ENCODE peak calls at places on chromosome 16, in seven cellular contexts. One of them, this sample, is unnamed. For H3K36me3, the result is how much of the 10 kb centered on the place peaks cover.

GRCh38 chr16:49213594-49213993 is 68.0 kb downstream of the CBLN1 start:
- DNase-seq in fibroblast of lung: no peak
- DNase-seq in cardiac muscle cell: no peak
- DNase-seq in brain microvascular endothelial cell: no peak
- DNase-seq in heart right ventricle: no peak
- DNase-seq in suprapubic skin: no peak
- DNase-seq in tibial nerve: no peak
- DNase-seq in this sample: no peak

GRCh38 chr16:78756189-78756661 is 656.8 kb downstream of the WWOX start:
- DNase-seq in tibial nerve: no peak
- DNase-seq in brain microvascular endothelial cell: no peak
- DNase-seq in suprapubic skin: no peak
- DNase-seq in fibroblast of lung: no peak
- DNase-seq in heart right ventricle: no peak
- DNase-seq in cardiac muscle cell: no peak
- DNase-seq in this sample: no peak

GRCh38 chr16:10171225-10171624 is 11.0 kb downstream of the GRIN2A start:
- DNase-seq in fibroblast of lung: peak
- DNase-seq in cardiac muscle cell: no peak
- DNase-seq in brain microvascular endothelial cell: no peak
- DNase-seq in heart right ventricle: no peak
- DNase-seq in suprapubic skin: no peak
- DNase-seq in tibial nerve: no peak
- DNase-seq in this sample: no peak

GRCh38 chr16:25713785-25714570 is 22.2 kb downstream of the HS3ST4 start:
- DNase-seq in brain microvascular endothelial cell: no peak
- DNase-seq in fibroblast of lung: no peak
- DNase-seq in heart right ventricle: no peak
- DNase-seq in tibial nerve: no peak
- DNase-seq in cardiac muscle cell: no peak
- DNase-seq in suprapubic skin: no peak
- DNase-seq in this sample: peak

GRCh38 chr16:50603206-50604064 is 55.2 kb downstream of the NKD1 start:
- DNase-seq in heart right ventricle: no peak
- DNase-seq in suprapubic skin: no peak
- DNase-seq in tibial nerve: no peak
- DNase-seq in brain microvascular endothelial cell: peak
- DNase-seq in cardiac muscle cell: no peak
- DNase-seq in fibroblast of lung: peak
- DNase-seq in this sample: peak

GRCh38 chr16:31182391-31182790 is 2.5 kb downstream of the FUS start:
- DNase-seq in cardiac muscle cell: no peak
- DNase-seq in tibial nerve: no peak
- DNase-seq in brain microvascular endothelial cell: no peak
- DNase-seq in suprapubic skin: no peak
- DNase-seq in heart right ventricle: no peak
- DNase-seq in fibroblast of lung: no peak
- DNase-seq in this sample: no peak

GRCh38 chr16:68355447-68356248 is 44.8 kb downstream of the PRMT7 start:
- DNase-seq in cardiac muscle cell: no peak
- DNase-seq in suprapubic skin: no peak
- DNase-seq in tibial nerve: no peak
- DNase-seq in heart right ventricle: no peak
- DNase-seq in fibroblast of lung: no peak
- DNase-seq in brain microvascular endothelial cell: no peak
- DNase-seq in this sample: peak

GRCh38 chr16:73028721-73029361 is 19.1 kb downstream of the ZFHX3 start:
- DNase-seq in heart right ventricle: no peak
- DNase-seq in tibial nerve: no peak
- DNase-seq in brain microvascular endothelial cell: no peak
- DNase-seq in cardiac muscle cell: no peak
- DNase-seq in fibroblast of lung: no peak
- DNase-seq in suprapubic skin: no peak
- DNase-seq in this sample: no peak

GRCh38 chr16:56451753-56452689 is 667 bp downstream of the OGFOD1 start:
- DNase-seq in heart right ventricle: no peak
- DNase-seq in brain microvascular endothelial cell: peak
- DNase-seq in fibroblast of lung: peak
- DNase-seq in tibial nerve: no peak
- DNase-seq in suprapubic skin: no peak
- DNase-seq in cardiac muscle cell: peak
- DNase-seq in this sample: peak

GRCh38 chr16:73433493-73434307 is 385.8 kb upstream of the ZFHX3 start:
- DNase-seq in tibial nerve: no peak
- DNase-seq in suprapubic skin: no peak
- DNase-seq in fibroblast of lung: no peak
- DNase-seq in brain microvascular endothelial cell: no peak
- DNase-seq in heart right ventricle: no peak
- DNase-seq in cardiac muscle cell: peak
- DNase-seq in this sample: no peak

GRCh38 chr16:7038475-7038874 is 294.2 kb upstream of the RBFOX1 start:
- DNase-seq in cardiac muscle cell: no peak
- DNase-seq in heart right ventricle: no peak
- DNase-seq in brain microvascular endothelial cell: no peak
- DNase-seq in tibial nerve: no peak
- DNase-seq in suprapubic skin: no peak
- DNase-seq in fibroblast of lung: no peak
- DNase-seq in this sample: no peak

GRCh38 chr16:76035689-76036088 is 241.5 kb upstream of the CNTNAP4 start:
- DNase-seq in cardiac muscle cell: no peak
- DNase-seq in heart right ventricle: no peak
- DNase-seq in fibroblast of lung: no peak
- DNase-seq in tibial nerve: no peak
- DNase-seq in brain microvascular endothelial cell: no peak
- DNase-seq in suprapubic skin: no peak
- DNase-seq in this sample: no peak

GRCh38 chr16:57276596-57276995 is 7.9 kb downstream of the PLLP start:
- DNase-seq in cardiac muscle cell: no peak
- DNase-seq in fibroblast of lung: no peak
- DNase-seq in suprapubic skin: peak
- DNase-seq in heart right ventricle: no peak
- DNase-seq in tibial nerve: no peak
- DNase-seq in brain microvascular endothelial cell: no peak
- DNase-seq in this sample: no peak

GRCh38 chr16:9449597-9449996 is 358.2 kb downstream of the HAPSTR1 start:
- DNase-seq in suprapubic skin: no peak
- DNase-seq in cardiac muscle cell: no peak
- DNase-seq in fibroblast of lung: no peak
- DNase-seq in heart right ventricle: no peak
- DNase-seq in tibial nerve: no peak
- DNase-seq in brain microvascular endothelial cell: no peak
- DNase-seq in this sample: no peak

GRCh38 chr16:51154271-51155171 is 3.5 kb upstream of the SALL1 start:
- DNase-seq in heart right ventricle: no peak
- DNase-seq in cardiac muscle cell: peak
- DNase-seq in brain microvascular endothelial cell: no peak
- DNase-seq in tibial nerve: no peak
- DNase-seq in fibroblast of lung: peak
- DNase-seq in suprapubic skin: no peak
- DNase-seq in this sample: no peak

GRCh38 chr16:31715915-31716314 is 157.7 kb upstream of the ZNF267 start:
- DNase-seq in tibial nerve: no peak
- DNase-seq in fibroblast of lung: no peak
- DNase-seq in heart right ventricle: no peak
- DNase-seq in suprapubic skin: no peak
- DNase-seq in brain microvascular endothelial cell: no peak
- DNase-seq in cardiac muscle cell: no peak
- DNase-seq in this sample: no peak

GRCh38 chr16:963913-964695 is 6.7 kb downstream of the LMF1 start:
- DNase-seq in heart right ventricle: no peak
- DNase-seq in fibroblast of lung: peak
- DNase-seq in cardiac muscle cell: no peak
- DNase-seq in brain microvascular endothelial cell: no peak
- DNase-seq in suprapubic skin: no peak
- DNase-seq in tibial nerve: no peak
- DNase-seq in this sample: no peak

GRCh38 chr16:75924397-75924796 is 198.1 kb upstream of the CPHXL start:
- DNase-seq in suprapubic skin: no peak
- DNase-seq in fibroblast of lung: peak
- DNase-seq in tibial nerve: no peak
- DNase-seq in cardiac muscle cell: no peak
- DNase-seq in heart right ventricle: no peak
- DNase-seq in brain microvascular endothelial cell: no peak
- DNase-seq in this sample: no peak

GRCh38 chr16:27428035-27428785 is 26.2 kb downstream of the IL21R start:
- DNase-seq in brain microvascular endothelial cell: no peak
- DNase-seq in suprapubic skin: peak
- DNase-seq in heart right ventricle: no peak
- DNase-seq in fibroblast of lung: no peak
- DNase-seq in cardiac muscle cell: no peak
- DNase-seq in tibial nerve: no peak
- DNase-seq in this sample: no peak

GRCh38 chr16:57283214-57283955 is 1.1 kb downstream of the PLLP start:
- DNase-seq in cardiac muscle cell: no peak
- DNase-seq in tibial nerve: no peak
- DNase-seq in suprapubic skin: peak
- DNase-seq in fibroblast of lung: no peak
- DNase-seq in brain microvascular endothelial cell: no peak
- DNase-seq in heart right ventricle: no peak
- DNase-seq in this sample: no peak

GRCh38 chr16:82439678-82440293 is 187.0 kb upstream of the CDH13 start:
- DNase-seq in brain microvascular endothelial cell: peak
- DNase-seq in tibial nerve: no peak
- DNase-seq in suprapubic skin: no peak
- DNase-seq in heart right ventricle: no peak
- DNase-seq in fibroblast of lung: no peak
- DNase-seq in cardiac muscle cell: peak
- DNase-seq in this sample: no peak

GRCh38 chr16:85984947-85985451 is 86.0 kb downstream of the IRF8 start:
- DNase-seq in heart right ventricle: no peak
- DNase-seq in tibial nerve: no peak
- DNase-seq in cardiac muscle cell: no peak
- DNase-seq in suprapubic skin: peak
- DNase-seq in fibroblast of lung: no peak
- DNase-seq in brain microvascular endothelial cell: no peak
- DNase-seq in this sample: no peak

GRCh38 chr16:78494674-78495073 is 395.2 kb downstream of the WWOX start:
- DNase-seq in fibroblast of lung: no peak
- DNase-seq in tibial nerve: no peak
- DNase-seq in suprapubic skin: no peak
- DNase-seq in brain microvascular endothelial cell: no peak
- DNase-seq in heart right ventricle: no peak
- DNase-seq in cardiac muscle cell: no peak
- DNase-seq in this sample: no peak

DNA sequence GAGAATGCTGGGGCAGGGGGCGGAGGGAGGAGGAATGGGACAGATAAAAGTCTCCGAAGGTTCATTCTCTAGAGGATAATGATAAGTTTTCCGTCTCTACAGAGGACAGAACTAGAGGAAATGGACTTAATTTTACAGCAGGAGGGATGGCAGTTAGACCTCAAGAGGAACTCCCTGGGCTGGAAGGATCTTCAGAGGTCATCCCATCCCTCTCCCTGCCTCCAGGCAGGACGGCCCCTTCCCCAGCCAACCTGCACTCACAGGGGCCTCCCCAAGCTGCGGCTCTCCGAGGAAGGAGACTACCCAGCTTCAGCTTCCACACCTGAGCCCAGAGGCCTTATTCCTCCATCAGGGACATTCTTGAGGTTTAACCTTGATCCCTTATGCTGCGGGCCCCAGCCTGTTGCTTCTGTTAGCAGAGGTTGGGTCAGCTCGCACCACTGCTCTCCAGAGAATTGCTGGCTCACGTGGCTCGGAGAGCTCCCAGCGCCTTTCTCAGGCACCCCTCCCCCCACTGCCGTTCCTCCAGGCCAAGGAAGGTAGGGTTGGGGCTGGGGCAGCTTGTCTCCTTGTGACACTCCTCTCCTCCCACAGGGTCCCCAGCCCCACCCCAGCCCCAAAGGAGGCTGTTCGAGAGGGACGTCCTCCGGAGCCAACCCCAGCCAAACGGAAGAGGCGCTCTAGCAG is 8.5 kb downstream of the ELOB start:
- DNase-seq in tibial nerve: peak
- DNase-seq in brain microvascular endothelial cell: no peak
- DNase-seq in cardiac muscle cell: no peak
- DNase-seq in heart right ventricle: no peak
- DNase-seq in fibroblast of lung: no peak
- DNase-seq in suprapubic skin: no peak
- DNase-seq in this sample: no peak
- H3K4me3 ChIP-seq in tibial nerve: no peak
- H3K4me3 ChIP-seq in brain microvascular endothelial cell: no peak
- H3K4me3 ChIP-seq in cardiac muscle cell: no peak
- H3K4me3 ChIP-seq in heart right ventricle: no peak
- H3K4me3 ChIP-seq in fibroblast of lung: no peak
- H3K4me3 ChIP-seq in suprapubic skin: no peak
- H3K4me3 ChIP-seq in this sample: no peak

GRCh38 chr16:88197481-88198456 is 185.0 kb upstream of the ZNF469 start:
- DNase-seq in suprapubic skin: no peak
- DNase-seq in cardiac muscle cell: no peak
- DNase-seq in fibroblast of lung: no peak
- DNase-seq in brain microvascular endothelial cell: no peak
- DNase-seq in tibial nerve: no peak
- DNase-seq in heart right ventricle: no peak
- DNase-seq in this sample: no peak

GRCh38 chr16:88195021-88195581 is 187.7 kb upstream of the ZNF469 start:
- DNase-seq in suprapubic skin: no peak
- DNase-seq in cardiac muscle cell: no peak
- DNase-seq in tibial nerve: no peak
- DNase-seq in brain microvascular endothelial cell: no peak
- DNase-seq in fibroblast of lung: no peak
- DNase-seq in heart right ventricle: no peak
- DNase-seq in this sample: no peak

GRCh38 chr16:88196471-88197400 is 186.0 kb upstream of the ZNF469 start:
- DNase-seq in tibial nerve: no peak
- DNase-seq in heart right ventricle: no peak
- DNase-seq in cardiac muscle cell: no peak
- DNase-seq in fibroblast of lung: no peak
- DNase-seq in brain microvascular endothelial cell: no peak
- DNase-seq in suprapubic skin: no peak
- DNase-seq in this sample: no peak

GRCh38 chr16:88194397-88195020 is 188.2 kb upstream of the ZNF469 start:
- DNase-seq in fibroblast of lung: peak
- DNase-seq in suprapubic skin: peak
- DNase-seq in cardiac muscle cell: no peak
- DNase-seq in brain microvascular endothelial cell: no peak
- DNase-seq in heart right ventricle: no peak
- DNase-seq in tibial nerve: peak
- DNase-seq in this sample: no peak

GRCh38 chr16:88195911-88196465 is 186.8 kb upstream of the ZNF469 start:
- DNase-seq in brain microvascular endothelial cell: no peak
- DNase-seq in heart right ventricle: no peak
- DNase-seq in tibial nerve: no peak
- DNase-seq in suprapubic skin: no peak
- DNase-seq in cardiac muscle cell: no peak
- DNase-seq in fibroblast of lung: no peak
- DNase-seq in this sample: no peak
- H3K36me3 ChIP-seq in brain microvascular endothelial cell: under half
- H3K36me3 ChIP-seq in heart right ventricle: under half
- H3K36me3 ChIP-seq in tibial nerve: under half
- H3K36me3 ChIP-seq in suprapubic skin: under half
- H3K36me3 ChIP-seq in cardiac muscle cell: under half
- H3K36me3 ChIP-seq in fibroblast of lung: under half
- H3K36me3 ChIP-seq in this sample: under half

GRCh38 chr16:54931757-54932660 is 1.3 kb downstream of the IRX5 start:
- DNase-seq in fibroblast of lung: peak
- DNase-seq in heart right ventricle: no peak
- DNase-seq in suprapubic skin: no peak
- DNase-seq in cardiac muscle cell: peak
- DNase-seq in tibial nerve: no peak
- DNase-seq in brain microvascular endothelial cell: no peak
- DNase-seq in this sample: peak
- H3K27ac ChIP-seq in fibroblast of lung: no peak
- H3K27ac ChIP-seq in heart right ventricle: peak
- H3K27ac ChIP-seq in suprapubic skin: peak
- H3K27ac ChIP-seq in cardiac muscle cell: peak
- H3K27ac ChIP-seq in tibial nerve: no peak
- H3K27ac ChIP-seq in brain microvascular endothelial cell: no peak
- H3K27ac ChIP-seq in this sample: peak

GRCh38 chr16:71230122-71230845 is at the start of gene HYDIN:
- DNase-seq in brain microvascular endothelial cell: peak
- DNase-seq in tibial nerve: no peak
- DNase-seq in suprapubic skin: peak
- DNase-seq in heart right ventricle: peak
- DNase-seq in fibroblast of lung: peak
- DNase-seq in cardiac muscle cell: peak
- DNase-seq in this sample: peak
- H3K4me3 ChIP-seq in brain microvascular endothelial cell: peak
- H3K4me3 ChIP-seq in tibial nerve: no peak
- H3K4me3 ChIP-seq in suprapubic skin: peak
- H3K4me3 ChIP-seq in heart right ventricle: no peak
- H3K4me3 ChIP-seq in fibroblast of lung: peak
- H3K4me3 ChIP-seq in cardiac muscle cell: peak
- H3K4me3 ChIP-seq in this sample: no peak